ENCODE peak calls at places on chromosomes 6 and 20, in five cellular contexts. W is NCI-H1105, H is aorta, I is fibroblast of the aortic adventitia, U is T-helper 2 cell. Q is an unnamed sample.

GRCh38 chr6:38239719-38240451 is 399.8 kb downstream of the BTBD9 start:
- DNase-seq in W (no peak), H (no peak), I (peak), U (no peak), Q (no peak)

GRCh38 chr6:112199001-112199403 is 55.4 kb downstream of the LAMA4 start:
- DNase-seq in W (no peak), H (no peak), I (no peak), U (no peak), Q (no peak)

GRCh38 chr20:51385941-51386530 is 156.5 kb downstream of the NFATC2 start:
- DNase-seq in W (no peak), H (peak), I (peak), U (peak), Q (peak)

GRCh38 chr6:144006731-144007454 is 1.2 kb downstream of the PLAGL1 start:
- DNase-seq in W (no peak), H (no peak), I (peak), U (no peak), Q (no peak)

GRCh38 chr6:121260651-121261102 is 73.6 kb downstream of the TBC1D32 start:
- DNase-seq in W (no peak), H (no peak), I (peak), U (no peak), Q (no peak)

GRCh38 chr20:32560989-32561830 is 23.9 kb downstream of the NOL4L start:
- DNase-seq in W (no peak), H (no peak), I (peak), U (no peak), Q (no peak)

GRCh38 chr20:50513169-50514034 is 3.2 kb downstream of the PTPN1 start:
- DNase-seq in W (no peak), H (no peak), I (peak), U (peak), Q (no peak)

GRCh38 chr20:13814672-13815071 is 29.8 kb downstream of the NDUFAF5 start:
- DNase-seq in W (no peak), H (no peak), I (no peak), U (no peak), Q (no peak)

GRCh38 chr20:63054695-63055240 is 48.0 kb upstream of the BHLHE23 start:
- DNase-seq in W (no peak), H (peak), I (no peak), U (no peak), Q (no peak)

GRCh38 chr20:56171087-56172012 is 77.2 kb upstream of the MC3R start:
- DNase-seq in W (no peak), H (no peak), I (no peak), U (no peak), Q (no peak)

GRCh38 chr20:48846516-48847492 is 19.0 kb upstream of the PREX1 start:
- DNase-seq in W (no peak), H (no peak), I (peak), U (peak), Q (no peak)

GRCh38 chr6:4653141-4653540 is 123.1 kb upstream of the CDYL start:
- DNase-seq in W (no peak), H (no peak), I (no peak), U (no peak), Q (no peak)

GRCh38 chr6:108730556-108731228 is 117.5 kb upstream of the ARMC2 start:
- DNase-seq in W (peak), H (no peak), I (no peak), U (no peak), Q (no peak)

GRCh38 chr6:150177260-150178246 is 34.7 kb downstream of the PPP1R14C start:
- DNase-seq in W (no peak), H (no peak), I (no peak), U (no peak), Q (no peak)

GRCh38 chr6:3653528-3654070 is 97.9 kb downstream of the PXDC1 start:
- DNase-seq in W (no peak), H (no peak), I (no peak), U (no peak), Q (no peak)

GRCh38 chr20:55097621-55098020 is 622.2 kb downstream of the DOK5 start:
- DNase-seq in W (no peak), H (no peak), I (no peak), U (no peak), Q (no peak)

GRCh38 chr20:24118096-24118780 is 129.7 kb upstream of the GGTLC1 start:
- DNase-seq in W (no peak), H (no peak), I (peak), U (no peak), Q (no peak)

GRCh38 chr20:10433014-10433622 is 904 bp downstream of the MKKS start:
- DNase-seq in W (no peak), H (no peak), I (no peak), U (no peak), Q (no peak)

GRCh38 chr6:127570739-127571389 is 6.1 kb upstream of the C6orf58 start:
- DNase-seq in W (no peak), H (no peak), I (peak), U (peak), Q (no peak)

GRCh38 chr6:122809001-122809400 is 19.9 kb downstream of the SMPDL3A start:
- DNase-seq in W (no peak), H (no peak), I (no peak), U (no peak), Q (no peak)

GRCh38 chr6:97053643-97054411 is 129.3 kb downstream of the KLHL32 start:
- DNase-seq in W (no peak), H (no peak), I (peak), U (no peak), Q (no peak)

GRCh38 chr6:300494-301198 is 8.4 kb downstream of the DUSP22 start:
- DNase-seq in W (no peak), H (no peak), I (no peak), U (no peak), Q (no peak)

GRCh38 chr6:132198040-132198439 is 203.2 kb downstream of the MOXD1 start:
- DNase-seq in W (no peak), H (no peak), I (no peak), U (no peak), Q (no peak)

GRCh38 chr6:18820725-18821124 is 433.6 kb downstream of the RNF144B start:
- DNase-seq in W (no peak), H (no peak), I (no peak), U (no peak), Q (no peak)

GRCh38 chr20:42639140-42639539 is 550.6 kb downstream of the PTPRT start:
- DNase-seq in W (no peak), H (no peak), I (no peak), U (no peak), Q (no peak)

GRCh38 chr6:135162678-135163439 is 18.2 kb upstream of the MYB start:
- DNase-seq in W (peak), H (no peak), I (peak), U (peak), Q (no peak)

GRCh38 chr6:159105716-159106115 is 60.9 kb upstream of the TAGAP start:
- DNase-seq in W (no peak), H (no peak), I (no peak), U (no peak), Q (no peak)

GRCh38 chr20:62287759-62288534 is 14.8 kb upstream of the ADRM1 start:
- DNase-seq in W (no peak), H (no peak), I (no peak), U (no peak), Q (no peak)

GRCh38 chr6:52572536-52572935 is 4.3 kb downstream of the TRAM2 start:
- DNase-seq in W (no peak), H (no peak), I (no peak), U (no peak), Q (no peak)

GRCh38 chr20:64160118-64160517 is 4.1 kb upstream of the MYT1 start:
- DNase-seq in W (no peak), H (no peak), I (no peak), U (no peak), Q (no peak)

GRCh38 chr6:129046526-129046925 is 163.6 kb downstream of the LAMA2 start:
- DNase-seq in W (no peak), H (no peak), I (no peak), U (no peak), Q (no peak)

GRCh38 chr20:38143646-38144554 is 21.2 kb downstream of the TGM2 start:
- DNase-seq in W (no peak), H (peak), I (peak), U (no peak), Q (no peak)